ENCODE peak calls at places on chromosomes 3 and 15, in five cellular contexts. T is adrenal gland, H is neuronal stem cell, Q is esophagus squamous epithelium, C is lower lobe of right lung. D is an unnamed sample.

GRCh38 chr3:179852117-179852886 is 184.4 kb downstream of the PEX5L start:
- DNase-seq in T (no peak), H (no peak), Q (no peak), C (no peak), D (no peak)

GRCh38 chr15:67126551-67127333 is 61.3 kb downstream of the SMAD3 start:
- DNase-seq in T (no peak), H (no peak), Q (no peak), C (no peak), D (no peak)

GRCh38 chr3:123024056-123024455 is 3.5 kb downstream of the SEMA5B start:
- DNase-seq in T (no peak), H (no peak), Q (no peak), C (no peak), D (no peak)

GRCh38 chr15:64236156-64236555 is 73.3 kb upstream of the PPIB start:
- DNase-seq in T (no peak), H (no peak), Q (no peak), C (no peak), D (no peak)

GRCh38 chr15:63896336-63897115 is 62.8 kb upstream of the HERC1 start:
- DNase-seq in T (peak; percentile 83), H (no peak), Q (no peak), C (no peak), D (no peak)

GRCh38 chr15:64182859-64183258 is 20.0 kb upstream of the PPIB start:
- DNase-seq in T (no peak), H (no peak), Q (no peak), C (no peak), D (no peak)

GRCh38 chr3:148794357-148794756 is 33.3 kb upstream of the CPB1 start:
- DNase-seq in T (no peak), H (no peak), Q (no peak), C (no peak), D (no peak)

GRCh38 chr15:40893019-40893723 is 1.1 kb upstream of the VPS18 start:
- DNase-seq in T (no peak), H (no peak), Q (no peak), C (no peak), D (no peak)

GRCh38 chr3:106413683-106414082 is 544.9 kb upstream of the CBLB start:
- DNase-seq in T (no peak), H (no peak), Q (no peak), C (no peak), D (no peak)

GRCh38 chr3:158725348-158725966 is 6.8 kb downstream of the RARRES1 start:
- DNase-seq in T (peak; percentile 80), H (no peak), Q (no peak), C (no peak), D (peak; percentile 90)

GRCh38 chr3:28317438-28318022 is 31.0 kb upstream of the ZCWPW2 start:
- DNase-seq in T (no peak), H (peak; percentile 9), Q (no peak), C (no peak), D (no peak)

GRCh38 chr15:97867870-97868269 is 92.6 kb upstream of the ARRDC4 start:
- DNase-seq in T (no peak), H (no peak), Q (no peak), C (no peak), D (no peak)

DNA sequence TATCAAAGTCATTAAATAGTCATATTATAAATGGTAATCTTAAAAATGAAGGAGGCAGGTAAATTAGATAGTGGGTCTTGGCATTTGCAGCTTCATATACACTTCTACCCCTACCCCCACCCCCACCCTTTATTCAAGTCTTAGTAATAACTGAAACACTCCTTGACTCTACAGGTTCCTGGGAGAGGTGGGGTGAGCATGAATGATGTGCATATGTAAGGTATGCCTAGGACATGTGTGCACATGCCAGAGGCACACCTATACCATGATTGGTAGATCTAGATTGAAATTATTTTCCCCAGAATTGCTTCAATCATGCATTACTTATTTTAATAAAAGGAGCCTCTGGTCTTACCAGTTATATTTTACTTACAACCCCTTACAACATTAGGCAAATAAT is 40.2 kb upstream of the PDCD6IP start:
- DNase-seq in T (no peak), H (no peak), Q (no peak), C (no peak), D (no peak)
- H3K4me1 ChIP-seq in T (no peaks in the 10 kb centered on the region), H (no peaks in the 10 kb centered on the region), Q (no peaks in the 10 kb centered on the region), C (no peaks in the 10 kb centered on the region), D (no peaks in the 10 kb centered on the region)

GRCh38 chr3:177359601-177360357 is 162.5 kb upstream of the TBL1XR1 start:
- DNase-seq in T (peak; percentile 98), H (peak; percentile 94), Q (peak; percentile 69), C (peak; percentile 97), D (peak; percentile 79)

GRCh38 chr3:177358968-177359600 is 161.8 kb upstream of the TBL1XR1 start:
- DNase-seq in T (peak; percentile 82), H (peak; percentile 48), Q (peak; percentile 11), C (peak; percentile 60), D (peak; percentile 79)

GRCh38 chr3:177358085-177358967 is 161.0 kb upstream of the TBL1XR1 start:
- DNase-seq in T (peak; percentile 92), H (no peak), Q (peak; percentile 43), C (peak; percentile 78), D (peak; percentile 59)

GRCh38 chr3:177356113-177356512 is 158.8 kb upstream of the TBL1XR1 start:
- DNase-seq in T (no peak), H (no peak), Q (no peak), C (no peak), D (no peak)

GRCh38 chr3:177357352-177358084 is 160.2 kb upstream of the TBL1XR1 start:
- DNase-seq in T (peak; percentile 86), H (no peak), Q (no peak), C (no peak), D (peak; percentile 82)
- H3K4me3 ChIP-seq in T (no peak overlapping the region), H (no peak overlapping the region), Q (peak overlapping the region; percentile 10), C (peak overlapping the region; percentile 50), D (peak overlapping the region; percentile 59)

GRCh38 chr15:73602444-73602843 is 30.7 kb downstream of the NPTN start:
- DNase-seq in T (no peak), H (no peak), Q (no peak), C (no peak), D (no peak)
- H3K9me3 ChIP-seq in T (no peaks in the 10 kb centered on the region), H (no peaks in the 10 kb centered on the region), Q (no peaks in the 10 kb centered on the region), C (no peaks in the 10 kb centered on the region), D (no peaks in the 10 kb centered on the region)

GRCh38 chr15:68638953-68639500 is 60.2 kb downstream of the CORO2B start:
- DNase-seq in T (no peak), H (no peak), Q (no peak), C (no peak), D (no peak)
- H3K4me1 ChIP-seq in T (no peaks in the 10 kb centered on the region), H (peaks cover 12% of the 10 kb centered on the region), Q (peaks cover 96% of the 10 kb centered on the region), C (peaks cover 41% of the 10 kb centered on the region), D (peaks cover 22% of the 10 kb centered on the region)

DNA sequence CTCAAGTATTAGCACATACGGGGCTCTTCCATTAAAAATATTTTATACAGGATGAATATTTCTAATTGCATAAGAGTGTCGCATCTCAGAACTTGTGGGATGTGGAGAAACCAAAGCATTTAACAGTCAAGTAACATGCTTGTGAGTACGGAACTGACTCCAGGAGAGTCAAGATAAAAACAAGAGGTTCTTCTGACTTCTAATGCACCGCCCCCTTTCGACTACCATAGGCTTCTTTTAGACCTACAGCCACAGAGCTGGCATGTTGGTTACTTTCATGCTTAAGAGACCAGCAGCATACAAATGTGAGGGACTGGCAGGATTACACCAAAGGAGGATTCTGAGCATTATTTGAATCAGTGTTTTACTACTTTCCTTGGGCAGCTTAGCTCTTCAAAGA is 14.2 kb downstream of the ETV5 start:
- DNase-seq in T (no peak), H (no peak), Q (no peak), C (no peak), D (no peak)
- H3K4me3 ChIP-seq in T (no peak overlapping the region), H (no peak overlapping the region), Q (no peak overlapping the region), C (no peak overlapping the region), D (no peak overlapping the region)

GRCh38 chr3:525415-525814 is 328.9 kb downstream of the CHL1 start:
- DNase-seq in T (no peak), H (no peak), Q (no peak), C (no peak), D (no peak)
- H3K9me3 ChIP-seq in T (no peaks in the 10 kb centered on the region), H (no peaks in the 10 kb centered on the region), Q (no peaks in the 10 kb centered on the region), C (no peaks in the 10 kb centered on the region), D (no peaks in the 10 kb centered on the region)

DNA sequence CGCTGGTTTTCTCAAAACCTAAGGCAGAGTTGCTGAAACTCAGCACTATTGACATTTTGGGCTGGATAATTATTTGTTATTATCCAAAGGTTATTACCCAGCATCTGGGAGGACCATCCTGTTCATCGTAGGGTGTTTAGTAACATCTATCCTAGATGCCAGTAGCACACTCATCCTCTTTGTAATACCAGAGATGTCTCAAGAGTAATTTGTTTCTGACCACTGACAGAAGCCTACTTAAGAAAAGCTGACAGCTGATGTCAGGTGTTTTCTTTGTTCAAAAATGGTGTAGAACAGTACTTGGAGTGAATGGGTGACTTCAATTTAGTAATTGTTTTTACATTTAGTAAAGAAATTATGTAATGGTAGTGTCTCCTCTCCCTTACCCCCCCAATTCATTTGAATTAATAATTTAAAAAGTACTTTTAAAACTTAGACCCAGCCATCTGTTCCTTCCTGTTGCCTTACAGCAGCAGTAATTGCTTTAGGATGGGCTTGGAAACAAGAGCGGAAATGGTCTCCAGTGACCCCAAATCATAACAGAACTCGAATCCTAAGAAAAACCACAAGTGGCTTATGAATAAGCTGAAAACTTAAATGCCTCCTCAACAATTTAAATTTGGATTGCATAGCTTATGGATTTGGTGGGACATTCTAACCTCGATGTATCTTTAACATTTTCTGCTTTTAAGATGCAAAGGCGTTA is 105.4 kb downstream of the PTPRG start:
- DNase-seq in T (no peak), H (no peak), Q (no peak), C (no peak), D (no peak)
- H3K4me1 ChIP-seq in T (no peaks in the 10 kb centered on the region), H (peaks cover 7% of the 10 kb centered on the region), Q (peaks cover 14% of the 10 kb centered on the region), C (peaks cover 8% of the 10 kb centered on the region), D (peaks cover 20% of the 10 kb centered on the region)

DNA sequence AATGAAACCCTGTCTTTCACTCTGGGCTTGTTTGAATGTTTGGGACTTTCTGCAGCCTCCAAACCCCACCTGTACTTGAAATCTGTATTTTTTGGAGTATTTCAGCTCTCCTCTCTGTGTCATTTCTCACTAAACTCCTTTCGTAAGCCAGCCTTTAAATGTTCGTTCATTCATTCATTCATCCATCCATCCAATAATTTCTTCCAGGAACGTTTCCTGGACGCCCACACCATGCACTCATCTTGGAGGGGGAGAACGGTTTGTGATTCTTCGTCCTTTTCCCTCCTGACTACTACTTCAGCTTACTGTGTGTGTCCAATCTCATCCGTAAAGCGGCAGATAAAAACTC is 569 bp upstream of the KLHL25 start:
- DNase-seq in T (no peak), H (no peak), Q (no peak), C (no peak), D (peak; percentile 59)
- H3K4me3 ChIP-seq in T (no peak overlapping the region), H (no peak overlapping the region), Q (peak overlapping the region; percentile 75), C (peak overlapping the region; percentile 90), D (peak overlapping the region; percentile 75)